ENCODE peak calls at places on chromosomes 1 and 21, in six cellular contexts. Q, P, A, N, D and X are unnamed samples.

GRCh38 chr1:21882721-21883415 is 54.2 kb downstream of the HSPG2 start:
- DNase-seq in P (no peak), D (no peak), Q (no peak), A (no peak), N (no peak), X (no peak)

GRCh38 chr1:183476081-183476480 is 3.8 kb downstream of the SMG7 start:
- DNase-seq in A (no peak), P (no peak), D (no peak), Q (no peak), N (no peak), X (no peak)

GRCh38 chr1:180953791-180954721 is 41.4 kb downstream of the KIAA1614 start:
- DNase-seq in Q (peak; percentile 71), D (peak; percentile 12), A (peak; percentile 79), P (no peak), N (peak; percentile 50), X (peak; percentile 75)

GRCh38 chr1:110056776-110057175 is 13.7 kb downstream of the ALX3 start:
- DNase-seq in Q (peak; percentile 66), P (no peak), D (peak; percentile 73), A (no peak), N (no peak), X (peak; percentile 43)

GRCh38 chr1:163144418-163144817 is 58.3 kb downstream of the RGS5 start:
- DNase-seq in A (no peak), P (no peak), Q (no peak), N (no peak), D (no peak), X (no peak)

GRCh38 chr1:158087320-158087927 is 93.3 kb upstream of the CD1D start:
- DNase-seq in N (no peak), D (peak; percentile 77), A (no peak), P (no peak), Q (peak; percentile 69), X (no peak)

GRCh38 chr1:241387216-241387615 is 30.2 kb upstream of the RGS7 start:
- DNase-seq in N (no peak), D (no peak), P (no peak), Q (no peak), A (no peak), X (no peak)

GRCh38 chr1:23913212-23913880 is at the start of gene CNR2:
- DNase-seq in N (peak; percentile 13), D (no peak), A (no peak), P (no peak), Q (no peak), X (no peak)

GRCh38 chr21:44428281-44428942 is 26.9 kb upstream of the LRRC3 start:
- DNase-seq in N (no peak), D (no peak), Q (no peak), A (peak; percentile 65), P (peak; percentile 10), X (peak; percentile 88)

GRCh38 chr1:193058529-193059281 is 455 bp downstream of the UCHL5 start:
- DNase-seq in Q (peak; percentile 61), D (peak; percentile 56), A (peak; percentile 81), P (peak; percentile 51), N (peak; percentile 39), X (peak; percentile 58)

GRCh38 chr1:38045431-38046332 is 911 bp downstream of the POU3F1 start:
- DNase-seq in Q (no peak), D (no peak), P (no peak), A (peak; percentile 81), N (no peak), X (peak; percentile 53)

GRCh38 chr1:25208561-25209222 is 23.6 kb downstream of the SYF2 start:
- DNase-seq in Q (no peak), N (no peak), A (no peak), P (no peak), D (no peak), X (no peak)

GRCh38 chr1:12456979-12457378 is 161.0 kb downstream of the DHRS3 start:
- DNase-seq in Q (peak; percentile 95), D (peak; percentile 63), A (no peak), P (no peak), N (no peak), X (no peak)

GRCh38 chr1:195951313-195951712 is 656.9 kb downstream of the KCNT2 start:
- DNase-seq in A (no peak), Q (no peak), N (no peak), P (no peak), D (no peak), X (no peak)

GRCh38 chr1:77048615-77049005 is 170.6 kb downstream of the PIGK start:
- DNase-seq in A (no peak), D (no peak), Q (no peak), N (no peak), P (no peak), X (no peak)

GRCh38 chr1:67347688-67348472 is 40.2 kb downstream of the IL12RB2 start:
- DNase-seq in A (no peak), Q (peak; percentile 77), N (no peak), P (no peak), D (peak; percentile 61), X (peak; percentile 31)

GRCh38 chr21:44625756-44626155 is 1.1 kb upstream of the KRTAP10-9 start:
- DNase-seq in Q (no peak), A (no peak), D (no peak), P (no peak), N (no peak), X (no peak)

GRCh38 chr1:182086620-182087019 is 25.1 kb upstream of the ZNF648 start:
- DNase-seq in P (no peak), A (no peak), Q (no peak), D (no peak), N (no peak), X (no peak)

GRCh38 chr1:45011837-45012638 is at the start of gene UROD:
- DNase-seq in Q (peak; percentile 94), P (peak; percentile 92), N (peak; percentile 81), A (peak; percentile 94), D (peak; percentile 96), X (peak; percentile 93)
- TF ChIP-seq CTCF in Q (no peak), P (no peak), N (no peak), A (no peak), D (no peak), X (no peak)

GRCh38 chr1:236063551-236063918 is 1.4 kb downstream of the NID1 start:
- DNase-seq in N (no peak), P (no peak), D (no peak), Q (no peak), A (no peak), X (no peak)

GRCh38 chr1:236060286-236060685 is 4.6 kb downstream of the NID1 start:
- DNase-seq in Q (no peak), A (no peak), D (no peak), N (no peak), P (no peak), X (no peak)

GRCh38 chr1:236057546-236057945 is 7.3 kb downstream of the NID1 start:
- DNase-seq in D (no peak), Q (no peak), N (no peak), P (no peak), A (no peak), X (no peak)

GRCh38 chr1:236059011-236059410 is 5.9 kb downstream of the NID1 start:
- DNase-seq in A (no peak), Q (no peak), N (no peak), P (no peak), D (no peak), X (no peak)

GRCh38 chr1:236058141-236058626 is 6.7 kb downstream of the NID1 start:
- DNase-seq in D (peak; percentile 57), Q (peak; percentile 30), A (no peak), P (no peak), N (no peak), X (no peak)
- H3K4me1 ChIP-seq in D (peaks cover 6% of the 10 kb centered on the region), Q (peaks cover 7% of the 10 kb centered on the region), A (no peaks in the 10 kb centered on the region), P (no peaks in the 10 kb centered on the region), N (no peaks in the 10 kb centered on the region), X (peaks cover 5% of the 10 kb centered on the region)

GRCh38 chr1:152928671-152929070 is 18.3 kb upstream of the SPRR5 start:
- DNase-seq in Q (no peak), P (no peak), D (no peak), N (no peak), A (no peak), X (no peak)

GRCh38 chr1:152924191-152924590 is 15.8 kb downstream of the IVL start:
- DNase-seq in D (no peak), P (no peak), Q (no peak), A (no peak), N (no peak), X (no peak)

GRCh38 chr1:152926091-152926490 is 17.7 kb downstream of the IVL start:
- DNase-seq in D (peak; percentile 5), P (no peak), Q (peak; percentile 6), A (no peak), N (no peak), X (no peak)
- TF ChIP-seq CTCF in D (peak; percentile 51), P (no peak), Q (peak; percentile 33), A (no peak), N (no peak), X (no peak)

DNA sequence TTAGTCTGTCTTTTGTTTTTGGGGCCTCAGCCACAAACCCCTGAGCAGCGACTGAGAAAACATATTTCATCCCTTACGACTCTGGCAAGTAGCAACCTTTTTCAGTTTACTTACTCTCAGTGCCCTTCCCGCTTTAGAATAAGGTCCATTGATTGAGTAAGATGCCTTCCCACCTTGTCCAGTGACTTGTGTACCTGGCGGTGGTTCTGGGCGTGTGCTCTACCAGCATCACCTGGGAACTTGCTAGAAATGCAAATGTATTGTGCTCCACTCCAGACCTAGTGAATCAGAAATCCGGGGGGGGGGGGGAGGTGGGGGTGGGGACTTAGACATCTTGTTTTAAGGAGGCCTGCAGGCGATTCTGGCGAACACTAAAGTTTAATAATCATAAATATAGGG is 72.1 kb downstream of the S1PR1 start:
- DNase-seq in Q (no peak), A (no peak), P (no peak), D (no peak), N (no peak), X (no peak)
- H3K4me1 ChIP-seq in Q (no peaks in the 10 kb centered on the region), A (peaks cover 16% of the 10 kb centered on the region), P (no peaks in the 10 kb centered on the region), D (no peaks in the 10 kb centered on the region), N (peaks cover 58% of the 10 kb centered on the region), X (peaks cover 9% of the 10 kb centered on the region)